ENCODE peak calls at places on chromosomes 3 and 15, in ten cellular contexts. S is psoas muscle; K is nephron progenitor cell; W is Kasumi-1; U is pancreas; V is MCF 10A; Q is NCI-H187 treated with DMSO at 0.1 percent for 48 hours; C is SJSA1; Y is nucleus accumbens; M is CD4-positive, alpha-beta memory T cell. E is an unnamed sample.

GRCh38 chr15:26179906-26180305 is 316.8 kb upstream of the ATP10A start:
- DNase-seq in S (no peak), K (peak), W (no peak), U (no peak), V (no peak), Q (no peak), C (no peak), Y (no peak), M (no peak), E (no peak)

GRCh38 chr3:98811048-98811447 is 47.9 kb downstream of the ST3GAL6 start:
- DNase-seq in S (no peak), K (no peak), W (no peak), U (no peak), V (no peak), Q (no peak), C (no peak), Y (no peak), M (no peak), E (no peak)

GRCh38 chr3:125042725-125043406 is 12.9 kb downstream of the HEG1 start:
- DNase-seq in S (peak), K (no peak), W (no peak), U (no peak), V (no peak), Q (no peak), C (no peak), Y (no peak), M (no peak), E (no peak)

GRCh38 chr3:74314696-74315095 is 299.8 kb downstream of the CNTN3 start:
- DNase-seq in S (no peak), K (no peak), W (no peak), U (no peak), V (peak), Q (no peak), C (no peak), Y (no peak), M (no peak), E (no peak)

GRCh38 chr3:166446986-166447385 is 609.8 kb upstream of the BCHE start:
- DNase-seq in S (no peak), K (no peak), W (no peak), U (no peak), V (no peak), Q (no peak), C (no peak), Y (no peak), M (no peak), E (no peak)

GRCh38 chr3:163773136-163773535 is 1305.2 kb downstream of the SI start:
- DNase-seq in S (no peak), K (no peak), W (no peak), U (no peak), V (peak), Q (no peak), C (no peak), Y (no peak), M (no peak), E (no peak)

GRCh38 chr3:27789420-27789819 is 67.3 kb upstream of the EOMES start:
- DNase-seq in S (no peak), K (no peak), W (no peak), U (no peak), V (no peak), Q (no peak), C (no peak), Y (no peak), M (no peak), E (no peak)

GRCh38 chr3:63800097-63800496 is 19.0 kb upstream of the C3orf49 start:
- DNase-seq in S (no peak), K (no peak), W (no peak), U (no peak), V (no peak), Q (no peak), C (no peak), Y (no peak), M (no peak), E (no peak)

GRCh38 chr3:73786346-73786807 is 161.6 kb upstream of the PDZRN3 start:
- DNase-seq in S (peak), K (no peak), W (no peak), U (no peak), V (peak), Q (no peak), C (peak), Y (no peak), M (no peak), E (no peak)

GRCh38 chr3:123071581-123071980 is 4.8 kb downstream of the PDIA5 start:
- DNase-seq in S (no peak), K (no peak), W (no peak), U (no peak), V (no peak), Q (no peak), C (no peak), Y (no peak), M (no peak), E (no peak)

GRCh38 chr15:41493205-41493901 is at the start of gene ITPKA:
- DNase-seq in S (peak), K (peak), W (peak), U (peak), V (peak), Q (no peak), C (peak), Y (peak), M (peak), E (peak)

GRCh38 chr3:126156468-126156867 is 23.9 kb downstream of the ALDH1L1 start:
- DNase-seq in S (no peak), K (no peak), W (no peak), U (no peak), V (no peak), Q (no peak), C (no peak), Y (no peak), M (no peak), E (no peak)

GRCh38 chr15:37014566-37014965 is 85.8 kb downstream of the MEIS2 start:
- DNase-seq in S (no peak), K (no peak), W (no peak), U (no peak), V (no peak), Q (no peak), C (no peak), Y (no peak), M (no peak), E (no peak)

GRCh38 chr15:78866824-78867223 is 5.9 kb upstream of the MORF4L1 start:
- DNase-seq in S (no peak), K (no peak), W (no peak), U (no peak), V (no peak), Q (no peak), C (no peak), Y (no peak), M (no peak), E (no peak)

GRCh38 chr3:45409921-45410320 is 21.5 kb downstream of the LARS2 start:
- DNase-seq in S (no peak), K (no peak), W (no peak), U (no peak), V (peak), Q (no peak), C (no peak), Y (no peak), M (no peak), E (peak)

GRCh38 chr15:99436472-99437314 is 129.1 kb upstream of the MEF2A start:
- DNase-seq in S (no peak), K (no peak), W (no peak), U (no peak), V (no peak), Q (no peak), C (no peak), Y (no peak), M (no peak), E (no peak)

GRCh38 chr15:39613271-39613670 is 32.4 kb downstream of the THBS1 start:
- DNase-seq in S (no peak), K (no peak), W (no peak), U (no peak), V (no peak), Q (no peak), C (no peak), Y (no peak), M (no peak), E (no peak)